ENCODE peak calls at places on chromosomes 1 and 21, in four cellular contexts. V, M, G and T are unnamed samples.

GRCh38 chr21:32046191-32046590 is 173.4 kb downstream of the HUNK start:
- DNase-seq in V (no peak), M (no peak), G (no peak), T (no peak)

GRCh38 chr1:196877964-196878363 is 9.9 kb upstream of the CFHR4 start:
- DNase-seq in V (no peak), M (no peak), G (no peak), T (no peak)

GRCh38 chr1:43007377-43008105 is 48.9 kb upstream of the SLC2A1 start:
- DNase-seq in V (no peak), M (no peak), G (no peak), T (no peak)

GRCh38 chr1:117058810-117059209 is 1.3 kb upstream of the TTF2 start:
- DNase-seq in V (no peak), M (no peak), G (no peak), T (no peak)

GRCh38 chr1:106619080-106619826 is 437.2 kb upstream of the PRMT6 start:
- DNase-seq in V (no peak), M (no peak), G (no peak), T (no peak)

GRCh38 chr21:17775431-17776126 is 43.6 kb downstream of the C21orf91 start:
- DNase-seq in V (no peak), M (peak), G (peak), T (no peak)

GRCh38 chr1:99869304-99869703 is 19.1 kb downstream of the AGL start:
- DNase-seq in V (no peak), M (no peak), G (no peak), T (no peak)

GRCh38 chr1:165452336-165453130 is 7.6 kb upstream of the RXRG start:
- DNase-seq in V (no peak), M (no peak), G (no peak), T (no peak)

GRCh38 chr21:37829447-37829846 is 86.8 kb downstream of the KCNJ6 start:
- DNase-seq in V (no peak), M (no peak), G (peak), T (no peak)

GRCh38 chr1:109089242-109090015 is 1.1 kb upstream of the TMEM167B start:
- DNase-seq in V (peak), M (no peak), G (peak), T (peak)

GRCh38 chr1:224433041-224433670 is 1.4 kb downstream of the WDR26 start:
- DNase-seq in V (no peak), M (no peak), G (no peak), T (peak)

GRCh38 chr1:224431726-224432125 is 2.9 kb downstream of the WDR26 start:
- DNase-seq in V (no peak), M (no peak), G (no peak), T (no peak)

GRCh38 chr1:224432672-224433040 is 1.9 kb downstream of the WDR26 start:
- DNase-seq in V (no peak), M (no peak), G (no peak), T (peak)

GRCh38 chr1:224430511-224431113 is 4.0 kb downstream of the WDR26 start:
- DNase-seq in V (no peak), M (no peak), G (peak), T (peak)

GRCh38 chr1:224432141-224432540 is 2.5 kb downstream of the WDR26 start:
- DNase-seq in V (no peak), M (no peak), G (no peak), T (no peak)
- TF ChIP-seq ZBTB33 in V (no peak), M (no peak), G (no peak), T (no peak)

GRCh38 chr1:81699234-81699633 is 101.5 kb upstream of the ADGRL2 start:
- DNase-seq in V (no peak), M (no peak), G (no peak), T (no peak)

GRCh38 chr1:81690881-81691453 is 109.8 kb upstream of the ADGRL2 start:
- DNase-seq in V (no peak), M (no peak), G (no peak), T (no peak)

GRCh38 chr1:81693316-81693715 is 107.4 kb upstream of the ADGRL2 start:
- DNase-seq in V (no peak), M (no peak), G (no peak), T (no peak)

GRCh38 chr1:81701071-81701470 is 99.7 kb upstream of the ADGRL2 start:
- DNase-seq in V (no peak), M (no peak), G (no peak), T (no peak)

DNA sequence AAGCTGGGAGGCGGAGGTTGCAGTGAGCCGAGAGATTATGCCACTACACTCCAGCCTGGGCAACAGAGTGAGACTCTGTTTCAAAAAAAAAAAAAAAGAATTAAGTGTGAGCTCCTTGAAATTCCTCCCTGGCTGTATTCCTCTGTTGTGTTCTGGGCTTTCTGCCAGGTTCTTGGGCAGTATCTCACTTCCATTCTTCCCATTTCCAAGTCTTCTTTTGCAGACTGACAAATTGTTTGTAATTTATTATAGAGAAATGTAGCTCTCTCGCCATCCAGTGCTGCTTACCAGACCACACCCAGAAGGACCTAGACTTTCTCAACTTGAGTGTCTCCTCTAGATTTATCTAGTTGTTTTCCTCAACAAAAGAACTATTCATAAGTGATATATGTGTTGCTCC is 105.0 kb upstream of the ADGRL2 start:
- DNase-seq in V (no peak), M (no peak), G (no peak), T (no peak)
- TF ChIP-seq CEBPB in V (no peak), M (no peak), G (no peak), T (no peak)

GRCh38 chr1:208577381-208577905 is 333.3 kb upstream of the PLXNA2 start:
- DNase-seq in V (no peak), M (no peak), G (no peak), T (no peak)

GRCh38 chr1:208576425-208576824 is 332.2 kb upstream of the PLXNA2 start:
- DNase-seq in V (no peak), M (no peak), G (no peak), T (no peak)

GRCh38 chr1:208587110-208587509 is 342.9 kb upstream of the PLXNA2 start:
- DNase-seq in V (no peak), M (peak), G (no peak), T (no peak)

DNA sequence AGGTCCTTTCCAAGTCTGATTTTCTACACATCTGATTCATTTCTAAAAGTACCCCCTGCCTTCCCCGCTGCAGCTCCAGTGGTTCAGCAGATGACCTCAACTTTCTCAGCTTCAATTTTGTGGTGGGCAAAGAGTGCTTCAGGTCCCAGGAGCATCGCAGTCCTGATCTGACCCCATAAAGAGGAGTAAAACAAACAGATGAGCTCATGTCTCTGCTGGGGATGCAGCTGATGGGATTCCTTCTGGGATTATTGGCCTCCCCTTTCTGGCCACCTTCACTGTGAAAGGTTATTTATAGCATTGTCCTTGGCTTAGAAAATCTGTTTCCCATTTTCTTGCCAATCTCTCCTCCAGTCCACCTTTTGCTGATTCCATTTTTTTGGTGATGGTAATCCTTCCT is 337.1 kb upstream of the PLXNA2 start:
- DNase-seq in V (no peak), M (no peak), G (no peak), T (no peak)
- TF ChIP-seq ZBTB33 in V (no peak), M (no peak), G (no peak), T (no peak)

GRCh38 chr1:91400133-91400725 is 4.4 kb downstream of the HFM1 start:
- DNase-seq in V (no peak), M (no peak), G (no peak), T (no peak)

GRCh38 chr1:91402023-91402422 is 2.6 kb downstream of the HFM1 start:
- DNase-seq in V (no peak), M (no peak), G (peak), T (peak)

GRCh38 chr1:91406773-91407389 is 2.2 kb upstream of the HFM1 start:
- DNase-seq in V (no peak), M (no peak), G (peak), T (peak)

GRCh38 chr1:91404151-91405012 is at the start of gene HFM1:
- DNase-seq in V (peak), M (no peak), G (peak), T (peak)
- TF ChIP-seq CEBPB in V (no peak), M (no peak), G (no peak), T (no peak)

GRCh38 chr1:9246215-9246614 is 11.6 kb downstream of the H6PD start:
- DNase-seq in V (no peak), M (no peak), G (no peak), T (no peak)

GRCh38 chr1:9246841-9247785 is 12.5 kb downstream of the H6PD start:
- DNase-seq in V (no peak), M (no peak), G (no peak), T (no peak)

GRCh38 chr1:9248341-9249262 is 14.0 kb downstream of the H6PD start:
- DNase-seq in V (no peak), M (no peak), G (no peak), T (no peak)

GRCh38 chr1:9249263-9249533 is 14.6 kb downstream of the H6PD start:
- DNase-seq in V (no peak), M (no peak), G (no peak), T (no peak)

GRCh38 chr1:9247894-9248293 is 13.3 kb downstream of the H6PD start:
- DNase-seq in V (no peak), M (no peak), G (no peak), T (no peak)
- TF ChIP-seq ZBTB33 in V (no peak), M (no peak), G (no peak), T (no peak)

GRCh38 chr1:162070825-162071224 is 1.3 kb downstream of the NOS1AP start:
- DNase-seq in V (no peak), M (no peak), G (no peak), T (no peak)
- TF ChIP-seq CEBPB in V (no peak), M (no peak), G (no peak), T (no peak)

GRCh38 chr1:247482747-247483146 is 24.8 kb upstream of the OR2B11 start:
- DNase-seq in V (no peak), M (no peak), G (no peak), T (no peak)

GRCh38 chr1:247491328-247491727 is 33.4 kb upstream of the OR2B11 start:
- DNase-seq in V (no peak), M (no peak), G (no peak), T (no peak)

DNA sequence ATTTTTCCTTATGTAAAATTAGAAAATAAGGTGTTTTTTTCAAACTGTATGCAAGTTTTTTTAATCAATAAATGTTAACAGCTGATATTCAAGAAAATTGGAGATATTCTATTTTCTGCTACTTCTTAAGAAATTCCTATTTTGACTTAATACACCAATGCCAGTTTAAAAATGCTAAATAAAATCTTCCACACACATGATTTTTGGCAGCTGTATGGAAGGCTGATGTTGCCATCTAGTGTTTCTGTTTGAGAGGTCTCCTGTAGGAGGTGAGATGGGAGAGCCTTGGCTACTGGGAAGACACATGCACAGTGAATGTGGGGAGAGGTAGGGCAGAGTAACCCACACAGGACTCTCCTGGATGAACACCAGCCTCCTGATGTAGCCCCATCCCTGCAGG is 29.2 kb upstream of the OR2B11 start:
- DNase-seq in V (peak), M (peak), G (peak), T (peak)
- TF ChIP-seq ZBTB33 in V (no peak), M (no peak), G (no peak), T (no peak)